ENCODE peak calls at places on chromosomes 12 and 14, in ten cellular contexts. E, L, Q, M, X, I, B, S, P and O are unnamed samples.
A peak's percentile ranks its signal among the peaks of the same experiment; 100 is the strongest.

GRCh38 chr12:58249610-58250009 is 308.2 kb downstream of the ATP23 start:
- DNase-seq in E (peak; percentile 36), L (peak; percentile 37), Q (no peak), M (no peak), X (no peak), I (no peak), B (no peak), S (no peak), P (peak; percentile 4), O (peak; percentile 18)

GRCh38 chr12:57171668-57172067 is 24.2 kb upstream of the LRP1-AS start:
- DNase-seq in E (peak; percentile 51), L (no peak), Q (no peak), M (peak; percentile 25), X (no peak), I (no peak), B (no peak), S (no peak), P (peak; percentile 93), O (peak; percentile 71)

GRCh38 chr12:132117558-132117875 is 26.6 kb downstream of the DDX51 start:
- DNase-seq in E (no peak), L (no peak), Q (no peak), M (no peak), X (no peak), I (no peak), B (no peak), S (peak; percentile 11), P (no peak), O (no peak)

GRCh38 chr14:60164404-60164716 is 838 bp downstream of the DHRS7 start:
- DNase-seq in E (no peak), L (no peak), Q (no peak), M (no peak), X (no peak), I (no peak), B (no peak), S (peak; percentile 36), P (no peak), O (no peak)

GRCh38 chr14:106657460-106657859 is 1131.1 kb downstream of the TMEM121 start:
- DNase-seq in E (no peak), L (no peak), Q (no peak), M (peak; percentile 5), X (peak; percentile 34), I (no peak), B (peak; percentile 65), S (no peak), P (no peak), O (no peak)

GRCh38 chr12:116138380-116138779 is 139.1 kb downstream of the MED13L start:
- DNase-seq in E (peak; percentile 44), L (no peak), Q (no peak), M (no peak), X (no peak), I (no peak), B (no peak), S (no peak), P (peak; percentile 60), O (peak; percentile 52)

GRCh38 chr14:33163109-33163508 is 224.4 kb downstream of the NPAS3 start:
- DNase-seq in E (no peak), L (no peak), Q (no peak), M (no peak), X (no peak), I (no peak), B (no peak), S (no peak), P (no peak), O (no peak)

GRCh38 chr14:39268393-39268792 is 34.7 kb downstream of the MIA2 start:
- DNase-seq in E (peak; percentile 22), L (no peak), Q (no peak), M (no peak), X (no peak), I (no peak), B (no peak), S (no peak), P (peak; percentile 49), O (peak; percentile 28)

GRCh38 chr14:99265571-99265970 is 6.4 kb downstream of the BCL11B start:
- DNase-seq in E (no peak), L (no peak), Q (no peak), M (no peak), X (no peak), I (no peak), B (no peak), S (no peak), P (no peak), O (no peak)

DNA sequence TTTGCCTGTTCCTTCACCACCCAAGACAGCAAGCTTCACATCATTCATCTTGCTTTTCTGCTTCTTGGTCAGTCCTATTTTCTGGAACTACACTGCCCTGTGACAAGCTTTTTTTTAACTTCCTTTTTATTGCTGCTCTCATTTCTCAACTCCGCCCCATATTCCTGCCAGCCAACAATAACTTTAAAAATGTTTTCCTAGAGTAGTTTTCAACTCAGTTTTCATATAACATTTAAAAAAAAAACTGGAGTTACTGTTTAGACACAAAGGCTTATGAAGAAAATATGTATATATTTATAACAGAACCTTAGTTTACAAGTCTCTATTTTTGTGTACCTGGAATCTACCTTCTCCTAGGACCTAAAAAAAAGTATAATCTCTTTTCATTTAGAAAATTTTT is at the start of gene RERGL:
- DNase-seq in E (no peak), L (no peak), Q (no peak), M (no peak), X (no peak), I (no peak), B (no peak), S (no peak), P (no peak), O (no peak)
- H3K4me3 ChIP-seq in E (no peak within 1 kb of the TSS), L (no peak within 1 kb of the TSS), Q (no peak within 1 kb of the TSS), M (no peak within 1 kb of the TSS), X (no peak within 1 kb of the TSS), I (peak within 1 kb of the TSS; percentile 10), B (no peak within 1 kb of the TSS), S (no peak within 1 kb of the TSS), P (no peak within 1 kb of the TSS), O (no peak within 1 kb of the TSS)

GRCh38 chr12:51814311-51815088 is 34.0 kb downstream of the FIGNL2 start:
- DNase-seq in E (peak; percentile 86), L (peak; percentile 73), Q (peak; percentile 70), M (peak; percentile 84), X (peak; percentile 92), I (peak; percentile 81), B (peak; percentile 44), S (peak; percentile 86), P (peak; percentile 93), O (peak; percentile 72)

GRCh38 chr12:51815571-51815970 is 32.9 kb downstream of the FIGNL2 start:
- DNase-seq in E (no peak), L (no peak), Q (no peak), M (no peak), X (no peak), I (no peak), B (no peak), S (no peak), P (peak; percentile 23), O (no peak)

GRCh38 chr12:51811203-51811805 is 37.2 kb downstream of the FIGNL2 start:
- DNase-seq in E (no peak), L (no peak), Q (no peak), M (no peak), X (no peak), I (no peak), B (no peak), S (no peak), P (no peak), O (no peak)

GRCh38 chr12:51812871-51813270 is 35.6 kb downstream of the FIGNL2 start:
- DNase-seq in E (no peak), L (no peak), Q (no peak), M (no peak), X (no peak), I (no peak), B (no peak), S (no peak), P (no peak), O (no peak)

GRCh38 chr12:51813931-51814310 is 34.6 kb downstream of the FIGNL2 start:
- DNase-seq in E (no peak), L (no peak), Q (no peak), M (no peak), X (no peak), I (no peak), B (no peak), S (no peak), P (no peak), O (no peak)
- H3K4me3 ChIP-seq in E (peak overlapping the region; percentile 27), L (peak overlapping the region; percentile 38), Q (no peak overlapping the region), M (no peak overlapping the region), X (no peak overlapping the region), I (peak overlapping the region; percentile 67), B (no peak overlapping the region), S (peak overlapping the region; percentile 46), P (peak overlapping the region; percentile 71), O (peak overlapping the region; percentile 48)

GRCh38 chr14:26199599-26200370 is 398.0 kb downstream of the NOVA1 start:
- DNase-seq in E (peak; percentile 60), L (no peak), Q (peak; percentile 6), M (no peak), X (no peak), I (no peak), B (no peak), S (no peak), P (peak; percentile 42), O (peak; percentile 80)

GRCh38 chr14:26206640-26207039 is 391.2 kb downstream of the NOVA1 start:
- DNase-seq in E (no peak), L (no peak), Q (no peak), M (no peak), X (no peak), I (no peak), B (no peak), S (no peak), P (no peak), O (no peak)

GRCh38 chr14:26200675-26201074 is 397.2 kb downstream of the NOVA1 start:
- DNase-seq in E (peak; percentile 13), L (no peak), Q (no peak), M (no peak), X (no peak), I (no peak), B (no peak), S (no peak), P (peak; percentile 71), O (peak; percentile 41)

GRCh38 chr14:26204954-26205479 is 392.8 kb downstream of the NOVA1 start:
- DNase-seq in E (peak; percentile 68), L (peak; percentile 5), Q (peak; percentile 43), M (peak; percentile 24), X (no peak), I (peak; percentile 39), B (no peak), S (no peak), P (peak; percentile 40), O (peak; percentile 31)

GRCh38 chr14:26204362-26204953 is 393.4 kb downstream of the NOVA1 start:
- DNase-seq in E (peak; percentile 38), L (no peak), Q (peak; percentile 9), M (no peak), X (no peak), I (no peak), B (no peak), S (no peak), P (peak; percentile 26), O (peak; percentile 12)
- H3K4me3 ChIP-seq in E (peak overlapping the region; percentile 32), L (peak overlapping the region; percentile 28), Q (no peak overlapping the region), M (no peak overlapping the region), X (no peak overlapping the region), I (peak overlapping the region; percentile 63), B (no peak overlapping the region), S (no peak overlapping the region), P (peak overlapping the region; percentile 57), O (peak overlapping the region; percentile 57)

GRCh38 chr14:68341765-68342212 is 451.1 kb downstream of the ZFP36L1 start:
- DNase-seq in E (no peak), L (no peak), Q (no peak), M (no peak), X (no peak), I (no peak), B (peak; percentile 70), S (no peak), P (no peak), O (no peak)
- H3K4me3 ChIP-seq in E (no peak overlapping the region), L (no peak overlapping the region), Q (no peak overlapping the region), M (no peak overlapping the region), X (no peak overlapping the region), I (no peak overlapping the region), B (no peak overlapping the region), S (no peak overlapping the region), P (no peak overlapping the region), O (no peak overlapping the region)